ENCODE peak calls at places on chromosomes 5 and 9, in six cellular contexts. One of them, this sample, is unnamed.

GRCh38 chr5:15598294-15598902 is 98.4 kb downstream of the FBXL7 start:
- DNase-seq in DMS53: peak; percentile 62
- DNase-seq in anterior cingulate cortex: no peak
- DNase-seq in natural killer cell: no peak
- DNase-seq in H54: no peak
- DNase-seq in memory B cell: no peak
- DNase-seq in this sample: no peak

GRCh38 chr5:165201364-165202143 is 1696.1 kb downstream of the MAT2B start:
- DNase-seq in DMS53: no peak
- DNase-seq in anterior cingulate cortex: no peak
- DNase-seq in natural killer cell: no peak
- DNase-seq in H54: no peak
- DNase-seq in memory B cell: no peak
- DNase-seq in this sample: no peak

GRCh38 chr9:97307500-97308163 is at the start of gene CCDC180:
- DNase-seq in DMS53: peak; percentile 50
- DNase-seq in anterior cingulate cortex: no peak
- DNase-seq in natural killer cell: no peak
- DNase-seq in H54: no peak
- DNase-seq in memory B cell: no peak
- DNase-seq in this sample: peak; percentile 2

GRCh38 chr5:133390416-133391155 is 221.8 kb downstream of the FSTL4 start:
- DNase-seq in DMS53: no peak
- DNase-seq in anterior cingulate cortex: no peak
- DNase-seq in natural killer cell: no peak
- DNase-seq in H54: no peak
- DNase-seq in memory B cell: no peak
- DNase-seq in this sample: no peak

GRCh38 chr9:13088734-13089427 is 190.6 kb downstream of the MPDZ start:
- DNase-seq in DMS53: peak; percentile 45
- DNase-seq in anterior cingulate cortex: peak; percentile 3
- DNase-seq in natural killer cell: no peak
- DNase-seq in H54: peak; percentile 12
- DNase-seq in memory B cell: no peak
- DNase-seq in this sample: peak; percentile 8

GRCh38 chr9:107243757-107244156 is 39.3 kb upstream of the RAD23B start:
- DNase-seq in DMS53: peak; percentile 97
- DNase-seq in anterior cingulate cortex: no peak
- DNase-seq in natural killer cell: no peak
- DNase-seq in H54: peak; percentile 40
- DNase-seq in memory B cell: no peak
- DNase-seq in this sample: no peak

GRCh38 chr5:154242442-154242841 is 51.9 kb downstream of the GALNT10 start:
- DNase-seq in DMS53: peak; percentile 42
- DNase-seq in anterior cingulate cortex: no peak
- DNase-seq in natural killer cell: no peak
- DNase-seq in H54: no peak
- DNase-seq in memory B cell: no peak
- DNase-seq in this sample: no peak

GRCh38 chr5:111511174-111512025 is 935 bp downstream of the STARD4 start:
- DNase-seq in DMS53: no peak
- DNase-seq in anterior cingulate cortex: no peak
- DNase-seq in natural killer cell: peak; percentile 32
- DNase-seq in H54: no peak
- DNase-seq in memory B cell: no peak
- DNase-seq in this sample: no peak

GRCh38 chr9:131954299-131954698 is 125.4 kb downstream of the MED27 start:
- DNase-seq in DMS53: peak; percentile 44
- DNase-seq in anterior cingulate cortex: no peak
- DNase-seq in natural killer cell: no peak
- DNase-seq in H54: no peak
- DNase-seq in memory B cell: no peak
- DNase-seq in this sample: no peak

GRCh38 chr5:118698774-118699173 is 289.6 kb downstream of the DTWD2 start:
- DNase-seq in DMS53: peak; percentile 37
- DNase-seq in anterior cingulate cortex: no peak
- DNase-seq in natural killer cell: no peak
- DNase-seq in H54: no peak
- DNase-seq in memory B cell: no peak
- DNase-seq in this sample: no peak

GRCh38 chr9:129550199-129550839 is 70.6 kb downstream of the C9orf50 start:
- DNase-seq in DMS53: peak; percentile 74
- DNase-seq in anterior cingulate cortex: peak; percentile 85
- DNase-seq in natural killer cell: no peak
- DNase-seq in H54: peak; percentile 34
- DNase-seq in memory B cell: no peak
- DNase-seq in this sample: peak; percentile 63

GRCh38 chr5:174755103-174755502 is 30.7 kb downstream of the MSX2 start:
- DNase-seq in DMS53: peak; percentile 29
- DNase-seq in anterior cingulate cortex: no peak
- DNase-seq in natural killer cell: no peak
- DNase-seq in H54: no peak
- DNase-seq in memory B cell: no peak
- DNase-seq in this sample: no peak

GRCh38 chr9:19127881-19128719 is 808 bp upstream of the PLIN2 start:
- DNase-seq in DMS53: peak; percentile 44
- DNase-seq in anterior cingulate cortex: no peak
- DNase-seq in natural killer cell: peak; percentile 37
- DNase-seq in H54: no peak
- DNase-seq in memory B cell: peak; percentile 22
- DNase-seq in this sample: no peak

GRCh38 chr5:61665939-61666621 is 334.0 kb downstream of the ZSWIM6 start:
- DNase-seq in DMS53: no peak
- DNase-seq in anterior cingulate cortex: no peak
- DNase-seq in natural killer cell: no peak
- DNase-seq in H54: no peak
- DNase-seq in memory B cell: no peak
- DNase-seq in this sample: no peak

GRCh38 chr9:137417161-137418021 is 5.6 kb downstream of the EXD3 start:
- DNase-seq in DMS53: no peak
- DNase-seq in anterior cingulate cortex: no peak
- DNase-seq in natural killer cell: no peak
- DNase-seq in H54: no peak
- DNase-seq in memory B cell: no peak
- DNase-seq in this sample: no peak

GRCh38 chr9:136193127-136193890 is 11.6 kb downstream of the LHX3 start:
- DNase-seq in DMS53: no peak
- DNase-seq in anterior cingulate cortex: no peak
- DNase-seq in natural killer cell: no peak
- DNase-seq in H54: no peak
- DNase-seq in memory B cell: no peak
- DNase-seq in this sample: no peak

GRCh38 chr5:135400866-135401265 is 1.8 kb upstream of the MACROH2A1 start:
- DNase-seq in DMS53: peak; percentile 54
- DNase-seq in anterior cingulate cortex: no peak
- DNase-seq in natural killer cell: no peak
- DNase-seq in H54: no peak
- DNase-seq in memory B cell: no peak
- DNase-seq in this sample: no peak

GRCh38 chr5:65066385-65066784 is 297.7 kb downstream of the CWC27 start:
- DNase-seq in DMS53: no peak
- DNase-seq in anterior cingulate cortex: no peak
- DNase-seq in natural killer cell: no peak
- DNase-seq in H54: no peak
- DNase-seq in memory B cell: no peak
- DNase-seq in this sample: no peak

GRCh38 chr9:1049641-1050040 is 516 bp upstream of the DMRT2 start:
- DNase-seq in DMS53: peak; percentile 72
- DNase-seq in anterior cingulate cortex: no peak
- DNase-seq in natural killer cell: no peak
- DNase-seq in H54: no peak
- DNase-seq in memory B cell: no peak
- DNase-seq in this sample: no peak

This sample was measured in AG09319.